ENCODE peak calls at places on chromosomes 5 and 9, in six cellular contexts. V is choroid plexus epithelial cell, B is adipocyte, S is T-cell, C is NCI-H2171, N is EL. J is an unnamed sample.
A peak's percentile ranks its signal among the peaks of the same experiment; 100 is the strongest.

GRCh38 chr5:83562817-83563557 is 91.4 kb downstream of the VCAN start:
- DNase-seq in V (peak; percentile 62), B (no peak), S (no peak), C (no peak), N (no peak), J (peak; percentile 50)

GRCh38 chr9:77488439-77489126 is 159.5 kb downstream of the GNA14 start:
- DNase-seq in V (peak; percentile 61), B (peak; percentile 71), S (no peak), C (no peak), N (peak; percentile 44), J (peak; percentile 37)

GRCh38 chr9:70421272-70422180 is 7.1 kb upstream of the KLF9 start:
- DNase-seq in V (peak; percentile 75), B (peak; percentile 61), S (no peak), C (no peak), N (peak; percentile 59), J (peak; percentile 48)

GRCh38 chr5:96601200-96601599 is 61.0 kb upstream of the CAST start:
- DNase-seq in V (no peak), B (no peak), S (no peak), C (no peak), N (no peak), J (no peak)

GRCh38 chr9:107491081-107492053 is 1.8 kb upstream of the KLF4 start:
- DNase-seq in V (peak; percentile 37), B (peak; percentile 3), S (no peak), C (no peak), N (no peak), J (no peak)

GRCh38 chr9:99947395-99947794 is 40.9 kb downstream of the STX17 start:
- DNase-seq in V (peak; percentile 36), B (no peak), S (no peak), C (no peak), N (no peak), J (no peak)

GRCh38 chr5:102341918-102342317 is 45.8 kb upstream of the SLCO4C1 start:
- DNase-seq in V (no peak), B (peak; percentile 8), S (no peak), C (peak; percentile 70), N (no peak), J (no peak)

GRCh38 chr9:134625361-134626140 is 16.1 kb upstream of the COL5A1 start:
- DNase-seq in V (peak; percentile 94), B (peak; percentile 45), S (no peak), C (no peak), N (peak; percentile 40), J (peak; percentile 47)

GRCh38 chr5:123937230-123937629 is 425.3 kb downstream of the CSNK1G3 start:
- DNase-seq in V (peak; percentile 83), B (peak; percentile 82), S (no peak), C (no peak), N (peak; percentile 66), J (peak; percentile 58)

GRCh38 chr5:180799902-180800801 is 2.5 kb downstream of the MGAT1 start:
- DNase-seq in V (peak; percentile 77), B (peak; percentile 70), S (no peak), C (no peak), N (peak; percentile 94), J (peak; percentile 83)

GRCh38 chr9:136171009-136171800 is 33.7 kb downstream of the LHX3 start:
- DNase-seq in V (peak; percentile 41), B (peak; percentile 34), S (no peak), C (peak; percentile 84), N (no peak), J (no peak)

GRCh38 chr5:156121234-156121633 is 205.7 kb upstream of the SGCD start:
- DNase-seq in V (peak; percentile 4), B (peak; percentile 81), S (no peak), C (no peak), N (no peak), J (peak; percentile 59)

GRCh38 chr5:36491860-36492259 is 114.5 kb upstream of the SLC1A3 start:
- DNase-seq in V (no peak), B (no peak), S (no peak), C (no peak), N (no peak), J (peak; percentile 60)

GRCh38 chr5:69374911-69375446 is 5.4 kb downstream of the RAD17 start:
- DNase-seq in V (no peak), B (no peak), S (no peak), C (no peak), N (no peak), J (no peak)

GRCh38 chr5:76473676-76474075 is 70.6 kb downstream of the IQGAP2 start:
- DNase-seq in V (no peak), B (no peak), S (peak; percentile 68), C (no peak), N (no peak), J (no peak)

GRCh38 chr9:137502008-137502913 is 43.1 kb upstream of the NSMF start:
- DNase-seq in V (no peak), B (no peak), S (no peak), C (no peak), N (no peak), J (no peak)

GRCh38 chr9:110125763-110126351 is 82.1 kb downstream of the C9orf152 start:
- DNase-seq in V (peak; percentile 44), B (no peak), S (no peak), C (no peak), N (no peak), J (no peak)

GRCh38 chr5:39478851-39479250 is 54.1 kb upstream of the DAB2 start:
- DNase-seq in V (no peak), B (no peak), S (no peak), C (no peak), N (no peak), J (no peak)

GRCh38 chr9:108802967-108803366 is 52.8 kb downstream of the ACTL7B start:
- DNase-seq in V (no peak), B (no peak), S (no peak), C (no peak), N (no peak), J (no peak)

GRCh38 chr9:94870793-94871558 is 144.5 kb downstream of the AOPEP start:
- DNase-seq in V (no peak), B (no peak), S (peak; percentile 30), C (no peak), N (peak; percentile 88), J (peak; percentile 76)

GRCh38 chr5:127011961-127012644 is 18.3 kb downstream of the MARCHF3 start:
- DNase-seq in V (no peak), B (no peak), S (no peak), C (no peak), N (no peak), J (no peak)

GRCh38 chr9:18126776-18127175 is 347.2 kb upstream of the ADAMTSL1 start:
- DNase-seq in V (no peak), B (peak; percentile 54), S (no peak), C (no peak), N (no peak), J (peak; percentile 4)

GRCh38 chr9:124040186-124040920 is 28.8 kb downstream of the LHX2 start:
- DNase-seq in V (peak; percentile 36), B (peak; percentile 24), S (no peak), C (no peak), N (no peak), J (peak; percentile 28)

GRCh38 chr5:55604611-55605067 is 69.9 kb upstream of the PLPP1 start:
- DNase-seq in V (peak; percentile 67), B (peak; percentile 65), S (no peak), C (no peak), N (peak; percentile 71), J (peak; percentile 57)

J was measured in AG10803.